ENCODE peak calls at places on chromosomes 11 and 22, in four cellular contexts. One of them, this sample, is unnamed.

GRCh38 chr22:49553518-49554295 is 274.0 kb downstream of the BRD1 start:
- DNase-seq in PC-9: no peak
- DNase-seq in fibroblast of lung: no peak
- DNase-seq in endothelial cell: peak
- DNase-seq in this sample: no peak

GRCh38 chr11:111944651-111945051 is 7.5 kb downstream of the DIXDC1 start:
- DNase-seq in PC-9: peak
- DNase-seq in fibroblast of lung: peak
- DNase-seq in endothelial cell: no peak
- DNase-seq in this sample: no peak

GRCh38 chr11:124745270-124745834 is 5.6 kb downstream of the NRGN start:
- DNase-seq in PC-9: no peak
- DNase-seq in fibroblast of lung: no peak
- DNase-seq in endothelial cell: no peak
- DNase-seq in this sample: peak

GRCh38 chr11:21838422-21838821 is 354.5 kb upstream of the ANO5 start:
- DNase-seq in PC-9: no peak
- DNase-seq in fibroblast of lung: no peak
- DNase-seq in endothelial cell: no peak
- DNase-seq in this sample: no peak

GRCh38 chr22:31846161-31847115 is 92.6 kb downstream of the DEPDC5 start:
- DNase-seq in PC-9: no peak
- DNase-seq in fibroblast of lung: peak
- DNase-seq in endothelial cell: no peak
- DNase-seq in this sample: peak

GRCh38 chr11:15945726-15946125 is 410.6 kb downstream of the SOX6 start:
- DNase-seq in PC-9: no peak
- DNase-seq in fibroblast of lung: no peak
- DNase-seq in endothelial cell: no peak
- DNase-seq in this sample: no peak

GRCh38 chr11:93330446-93330984 is at the start of gene DEUP1:
- DNase-seq in PC-9: no peak
- DNase-seq in fibroblast of lung: peak
- DNase-seq in endothelial cell: peak
- DNase-seq in this sample: peak

GRCh38 chr22:48595511-48595905 is 1232.2 kb downstream of the BRD1 start:
- DNase-seq in PC-9: no peak
- DNase-seq in fibroblast of lung: no peak
- DNase-seq in endothelial cell: no peak
- DNase-seq in this sample: no peak

GRCh38 chr11:79055866-79056632 is 384.8 kb downstream of the TENM4 start:
- DNase-seq in PC-9: no peak
- DNase-seq in fibroblast of lung: peak
- DNase-seq in endothelial cell: no peak
- DNase-seq in this sample: no peak

GRCh38 chr11:117259417-117259816 is 26.9 kb downstream of the RNF214 start:
- DNase-seq in PC-9: no peak
- DNase-seq in fibroblast of lung: peak
- DNase-seq in endothelial cell: no peak
- DNase-seq in this sample: no peak

GRCh38 chr11:124918950-124919349 is at the start of gene HEPN1:
- DNase-seq in PC-9: no peak
- DNase-seq in fibroblast of lung: no peak
- DNase-seq in endothelial cell: no peak
- DNase-seq in this sample: no peak

GRCh38 chr11:129209891-129210830 is 18.0 kb upstream of the ARHGAP32 start:
- DNase-seq in PC-9: no peak
- DNase-seq in fibroblast of lung: peak
- DNase-seq in endothelial cell: no peak
- DNase-seq in this sample: no peak

GRCh38 chr11:129213261-129213660 is 21.1 kb upstream of the ARHGAP32 start:
- DNase-seq in PC-9: no peak
- DNase-seq in fibroblast of lung: no peak
- DNase-seq in endothelial cell: no peak
- DNase-seq in this sample: no peak

GRCh38 chr11:129210831-129211181 is 18.7 kb upstream of the ARHGAP32 start:
- DNase-seq in PC-9: no peak
- DNase-seq in fibroblast of lung: no peak
- DNase-seq in endothelial cell: no peak
- DNase-seq in this sample: no peak

GRCh38 chr11:129211397-129211796 is 19.3 kb upstream of the ARHGAP32 start:
- DNase-seq in PC-9: no peak
- DNase-seq in fibroblast of lung: no peak
- DNase-seq in endothelial cell: no peak
- DNase-seq in this sample: no peak

GRCh38 chr11:129208863-129209262 is 16.7 kb upstream of the ARHGAP32 start:
- DNase-seq in PC-9: no peak
- DNase-seq in fibroblast of lung: peak
- DNase-seq in endothelial cell: no peak
- DNase-seq in this sample: no peak
- TF ChIP-seq CTCF in PC-9: no peak
- TF ChIP-seq CTCF in fibroblast of lung: no peak
- TF ChIP-seq CTCF in endothelial cell: no peak
- TF ChIP-seq CTCF in this sample: no peak

DNA sequence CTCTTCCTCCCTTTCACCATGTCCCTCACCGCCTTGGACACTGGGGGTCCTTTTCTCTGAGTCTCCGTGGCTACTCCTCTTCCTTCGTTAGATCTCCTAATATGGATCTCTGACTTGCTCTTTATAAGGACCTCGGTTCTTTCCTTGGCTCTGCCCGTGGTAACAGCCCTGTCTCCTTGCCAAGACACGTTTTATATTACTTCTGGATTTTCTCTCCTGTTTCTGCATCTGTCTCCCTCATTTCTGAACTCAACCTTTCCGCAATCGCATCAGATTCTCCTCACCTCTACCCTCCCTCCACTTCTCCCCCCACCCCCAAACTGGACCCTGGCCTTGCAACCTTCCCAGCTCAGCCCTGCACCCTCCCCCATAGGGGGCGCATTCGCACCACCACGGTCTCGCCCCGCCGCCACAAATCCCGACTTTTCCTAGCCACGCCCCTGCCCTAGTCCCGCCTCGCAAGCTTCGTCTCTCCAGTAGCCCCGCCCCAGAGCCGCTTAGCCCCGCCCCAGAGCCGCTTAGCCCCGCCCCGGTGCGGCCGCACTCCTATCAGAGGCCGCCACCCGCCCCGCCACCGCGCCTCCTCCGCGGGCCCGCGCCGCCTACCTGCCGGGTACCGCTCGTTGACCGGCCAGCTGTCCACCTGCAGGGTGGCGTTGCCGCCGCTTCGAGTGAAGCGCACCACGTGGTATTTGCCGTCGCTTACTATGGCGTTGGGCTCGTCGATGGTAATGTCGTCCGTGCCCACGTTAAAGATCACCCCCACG is 39.0 kb downstream of the SLC22A12 start:
- DNase-seq in PC-9: no peak
- DNase-seq in fibroblast of lung: no peak
- DNase-seq in endothelial cell: peak
- DNase-seq in this sample: no peak
- TF ChIP-seq CTCF in PC-9: no peak
- TF ChIP-seq CTCF in fibroblast of lung: no peak
- TF ChIP-seq CTCF in endothelial cell: peak
- TF ChIP-seq CTCF in this sample: no peak

GRCh38 chr11:36356201-36356600 is 60.1 kb downstream of the PRR5L start:
- DNase-seq in PC-9: no peak
- DNase-seq in fibroblast of lung: peak
- DNase-seq in endothelial cell: no peak
- DNase-seq in this sample: peak

GRCh38 chr11:36350137-36350513 is 54.0 kb downstream of the PRR5L start:
- DNase-seq in PC-9: no peak
- DNase-seq in fibroblast of lung: no peak
- DNase-seq in endothelial cell: no peak
- DNase-seq in this sample: no peak

GRCh38 chr11:36349345-36350136 is 53.5 kb downstream of the PRR5L start:
- DNase-seq in PC-9: no peak
- DNase-seq in fibroblast of lung: no peak
- DNase-seq in endothelial cell: peak
- DNase-seq in this sample: no peak

GRCh38 chr11:36354221-36355003 is 58.3 kb downstream of the PRR5L start:
- DNase-seq in PC-9: peak
- DNase-seq in fibroblast of lung: peak
- DNase-seq in endothelial cell: no peak
- DNase-seq in this sample: peak

GRCh38 chr11:36352919-36353318 is 56.8 kb downstream of the PRR5L start:
- DNase-seq in PC-9: no peak
- DNase-seq in fibroblast of lung: no peak
- DNase-seq in endothelial cell: no peak
- DNase-seq in this sample: no peak
- TF ChIP-seq CTCF in PC-9: no peak
- TF ChIP-seq CTCF in fibroblast of lung: no peak
- TF ChIP-seq CTCF in endothelial cell: no peak
- TF ChIP-seq CTCF in this sample: no peak

GRCh38 chr11:46520971-46521745 is 72.7 kb downstream of the AMBRA1 start:
- DNase-seq in PC-9: peak
- DNase-seq in fibroblast of lung: peak
- DNase-seq in endothelial cell: no peak
- DNase-seq in this sample: no peak
- TF ChIP-seq CTCF in PC-9: no peak
- TF ChIP-seq CTCF in fibroblast of lung: no peak
- TF ChIP-seq CTCF in endothelial cell: no peak
- TF ChIP-seq CTCF in this sample: no peak

DNA sequence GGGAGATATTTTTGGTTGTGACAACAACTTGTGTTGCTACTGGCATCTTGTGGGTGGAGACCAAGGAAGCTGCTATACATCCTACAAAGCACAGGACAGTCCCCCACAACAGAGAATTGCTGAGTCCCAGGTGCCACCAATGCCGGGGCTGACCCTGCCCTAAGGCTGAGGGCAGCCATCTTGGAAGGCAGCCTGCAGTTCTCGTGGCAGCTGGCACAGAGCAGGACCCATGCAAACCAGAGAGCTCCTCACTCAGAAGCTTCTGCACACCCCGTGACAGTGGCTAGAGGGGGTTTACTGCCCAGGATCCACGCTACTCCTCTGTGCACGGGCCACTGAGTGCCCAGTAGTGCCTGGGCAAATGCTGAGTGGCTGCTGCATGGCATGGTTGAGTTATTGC is 143.4 kb downstream of the CTTN start:
- DNase-seq in PC-9: no peak
- DNase-seq in fibroblast of lung: no peak
- DNase-seq in endothelial cell: no peak
- DNase-seq in this sample: no peak
- TF ChIP-seq CTCF in PC-9: no peak
- TF ChIP-seq CTCF in fibroblast of lung: no peak
- TF ChIP-seq CTCF in endothelial cell: no peak
- TF ChIP-seq CTCF in this sample: no peak

DNA sequence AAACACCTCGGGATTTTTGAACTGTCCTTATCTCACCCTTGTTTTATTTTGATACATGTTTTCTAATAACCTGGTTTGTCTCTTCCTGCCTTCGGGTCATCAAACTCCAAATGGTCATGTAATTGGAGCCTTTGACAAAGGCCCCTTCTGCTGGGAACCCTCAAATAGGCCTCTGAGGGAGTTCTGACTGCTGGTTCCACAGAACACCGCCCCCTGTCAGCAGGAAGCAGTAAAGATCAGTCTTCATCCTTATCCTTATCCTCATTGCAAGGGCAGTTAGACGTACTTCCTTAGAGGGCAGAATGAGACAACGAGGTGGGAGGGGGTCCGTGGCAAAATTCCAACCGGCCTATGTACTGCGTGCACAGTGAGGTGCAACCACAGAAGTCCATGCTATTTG is 12.1 kb downstream of the TRIM51 start:
- DNase-seq in PC-9: no peak
- DNase-seq in fibroblast of lung: no peak
- DNase-seq in endothelial cell: no peak
- DNase-seq in this sample: no peak
- TF ChIP-seq CTCF in PC-9: peak
- TF ChIP-seq CTCF in fibroblast of lung: no peak
- TF ChIP-seq CTCF in endothelial cell: no peak
- TF ChIP-seq CTCF in this sample: no peak

DNA sequence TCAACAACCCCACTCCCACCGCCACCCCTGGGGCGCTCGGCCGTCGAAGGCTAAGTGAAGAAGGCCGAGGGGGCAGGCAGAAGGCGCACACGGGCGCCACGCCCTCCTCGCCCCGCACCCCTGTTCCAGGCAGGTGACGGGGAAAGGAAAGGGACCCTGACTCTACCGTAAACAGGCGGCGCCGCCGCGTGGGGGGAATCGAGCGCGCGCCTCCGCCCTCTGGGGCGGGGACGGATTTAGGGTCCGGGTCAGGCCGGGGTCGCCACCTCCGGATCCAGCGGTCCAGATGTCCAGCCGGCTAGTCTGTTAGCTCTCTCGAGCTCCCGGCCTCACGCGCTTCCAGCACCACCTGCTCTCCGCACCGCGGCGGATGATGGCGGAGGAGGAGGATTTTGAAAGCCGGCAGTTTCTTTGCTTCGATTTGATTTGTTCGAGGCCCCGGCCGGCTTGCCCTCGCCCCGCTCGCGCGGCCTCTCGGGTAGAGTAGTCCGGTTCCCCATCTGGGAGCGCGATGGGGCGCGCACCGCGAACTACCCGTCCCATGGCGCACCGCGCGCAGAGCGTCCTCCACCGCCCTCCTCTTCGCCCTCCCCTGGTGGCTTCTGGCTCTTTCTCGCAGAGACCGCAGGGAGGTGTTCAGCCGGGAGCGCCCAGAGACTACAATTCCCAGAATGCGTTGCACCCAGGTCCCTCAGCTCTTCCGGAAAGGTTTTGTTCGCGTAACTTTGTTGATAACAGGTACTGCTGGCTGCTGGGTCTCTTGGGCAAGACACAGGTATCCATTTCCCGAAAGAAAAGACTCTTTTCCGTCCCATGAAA is at the start of gene RANGAP1:
- DNase-seq in PC-9: peak
- DNase-seq in fibroblast of lung: peak
- DNase-seq in endothelial cell: peak
- DNase-seq in this sample: peak
- TF ChIP-seq CTCF in PC-9: peak
- TF ChIP-seq CTCF in fibroblast of lung: peak
- TF ChIP-seq CTCF in endothelial cell: no peak
- TF ChIP-seq CTCF in this sample: peak

GRCh38 chr22:23204541-23205157 is 24.3 kb downstream of the BCR start:
- DNase-seq in PC-9: no peak
- DNase-seq in fibroblast of lung: peak
- DNase-seq in endothelial cell: no peak
- DNase-seq in this sample: no peak
- TF ChIP-seq CTCF in PC-9: no peak
- TF ChIP-seq CTCF in fibroblast of lung: no peak
- TF ChIP-seq CTCF in endothelial cell: no peak
- TF ChIP-seq CTCF in this sample: no peak

DNA sequence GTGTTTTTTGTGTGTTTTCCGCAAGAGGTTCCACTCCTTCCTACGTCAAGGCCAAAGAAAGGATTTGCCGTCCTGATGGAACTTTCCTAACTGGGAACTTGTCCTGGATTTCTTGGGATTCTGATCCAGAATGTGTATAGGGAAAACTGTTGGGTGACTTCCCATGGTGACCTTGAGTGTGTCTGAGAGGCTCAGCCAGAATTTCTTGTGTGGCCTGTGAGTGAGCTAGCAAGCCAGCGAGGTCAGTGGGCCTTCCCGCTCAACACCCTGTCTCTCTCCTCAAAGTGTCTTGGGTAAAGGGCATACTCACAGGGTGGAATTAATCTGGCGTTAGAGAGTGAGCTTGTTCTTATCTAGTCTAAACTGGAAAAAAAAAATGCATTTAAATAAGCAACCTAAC is 20.3 kb downstream of the ZNRF3 start:
- DNase-seq in PC-9: no peak
- DNase-seq in fibroblast of lung: peak
- DNase-seq in endothelial cell: no peak
- DNase-seq in this sample: no peak
- TF ChIP-seq CTCF in PC-9: no peak
- TF ChIP-seq CTCF in fibroblast of lung: no peak
- TF ChIP-seq CTCF in endothelial cell: no peak
- TF ChIP-seq CTCF in this sample: no peak